ENCODE peak calls at places on chromosomes 16 and 17, in nine cellular contexts. One of them, this sample, is unnamed.

GRCh38 chr17:50203589-50204345 is 2.3 kb upstream of the COL1A1 start:
- DNase-seq in brain microvascular endothelial cell: peak
- DNase-seq in A549: no peak
- DNase-seq in breast epithelium: no peak
- DNase-seq in tibial artery: peak
- DNase-seq in fibroblast of mammary gland: peak
- DNase-seq in fibroblast of lung: peak
- DNase-seq in stomach: no peak
- DNase-seq in cardiac muscle cell: no peak
- DNase-seq in this sample: no peak

GRCh38 chr16:89017956-89018604 is 41.1 kb upstream of the CBFA2T3 start:
- DNase-seq in breast epithelium: no peak
- DNase-seq in stomach: no peak
- DNase-seq in fibroblast of lung: peak
- DNase-seq in tibial artery: no peak
- DNase-seq in brain microvascular endothelial cell: no peak
- DNase-seq in cardiac muscle cell: no peak
- DNase-seq in A549: no peak
- DNase-seq in fibroblast of mammary gland: peak
- DNase-seq in this sample: no peak

GRCh38 chr16:78206623-78207223 is 107.3 kb downstream of the WWOX start:
- DNase-seq in fibroblast of mammary gland: no peak
- DNase-seq in breast epithelium: no peak
- DNase-seq in brain microvascular endothelial cell: no peak
- DNase-seq in fibroblast of lung: no peak
- DNase-seq in cardiac muscle cell: no peak
- DNase-seq in tibial artery: no peak
- DNase-seq in A549: no peak
- DNase-seq in stomach: no peak
- DNase-seq in this sample: no peak

GRCh38 chr17:61405686-61406542 is 6.3 kb downstream of the TBX2 start:
- DNase-seq in breast epithelium: no peak
- DNase-seq in tibial artery: peak
- DNase-seq in cardiac muscle cell: peak
- DNase-seq in stomach: no peak
- DNase-seq in fibroblast of lung: no peak
- DNase-seq in brain microvascular endothelial cell: no peak
- DNase-seq in A549: no peak
- DNase-seq in fibroblast of mammary gland: no peak
- DNase-seq in this sample: no peak

GRCh38 chr16:12788758-12789157 is 14.9 kb downstream of the CPPED1 start:
- DNase-seq in breast epithelium: no peak
- DNase-seq in brain microvascular endothelial cell: no peak
- DNase-seq in A549: no peak
- DNase-seq in fibroblast of mammary gland: no peak
- DNase-seq in fibroblast of lung: no peak
- DNase-seq in stomach: no peak
- DNase-seq in cardiac muscle cell: no peak
- DNase-seq in tibial artery: no peak
- DNase-seq in this sample: no peak

GRCh38 chr17:17516315-17516930 is 20.2 kb upstream of the RASD1 start:
- DNase-seq in cardiac muscle cell: no peak
- DNase-seq in breast epithelium: no peak
- DNase-seq in A549: no peak
- DNase-seq in tibial artery: no peak
- DNase-seq in fibroblast of lung: no peak
- DNase-seq in stomach: no peak
- DNase-seq in brain microvascular endothelial cell: no peak
- DNase-seq in fibroblast of mammary gland: no peak
- DNase-seq in this sample: no peak

GRCh38 chr16:24670623-24671454 is 58.6 kb upstream of the TNRC6A start:
- DNase-seq in A549: peak
- DNase-seq in brain microvascular endothelial cell: peak
- DNase-seq in cardiac muscle cell: peak
- DNase-seq in fibroblast of lung: peak
- DNase-seq in fibroblast of mammary gland: peak
- DNase-seq in breast epithelium: no peak
- DNase-seq in stomach: no peak
- DNase-seq in tibial artery: peak
- DNase-seq in this sample: peak

GRCh38 chr16:86110726-86111125 is 211.8 kb downstream of the IRF8 start:
- DNase-seq in cardiac muscle cell: no peak
- DNase-seq in fibroblast of lung: no peak
- DNase-seq in stomach: no peak
- DNase-seq in fibroblast of mammary gland: no peak
- DNase-seq in tibial artery: no peak
- DNase-seq in brain microvascular endothelial cell: no peak
- DNase-seq in A549: no peak
- DNase-seq in breast epithelium: no peak
- DNase-seq in this sample: no peak

DNA sequence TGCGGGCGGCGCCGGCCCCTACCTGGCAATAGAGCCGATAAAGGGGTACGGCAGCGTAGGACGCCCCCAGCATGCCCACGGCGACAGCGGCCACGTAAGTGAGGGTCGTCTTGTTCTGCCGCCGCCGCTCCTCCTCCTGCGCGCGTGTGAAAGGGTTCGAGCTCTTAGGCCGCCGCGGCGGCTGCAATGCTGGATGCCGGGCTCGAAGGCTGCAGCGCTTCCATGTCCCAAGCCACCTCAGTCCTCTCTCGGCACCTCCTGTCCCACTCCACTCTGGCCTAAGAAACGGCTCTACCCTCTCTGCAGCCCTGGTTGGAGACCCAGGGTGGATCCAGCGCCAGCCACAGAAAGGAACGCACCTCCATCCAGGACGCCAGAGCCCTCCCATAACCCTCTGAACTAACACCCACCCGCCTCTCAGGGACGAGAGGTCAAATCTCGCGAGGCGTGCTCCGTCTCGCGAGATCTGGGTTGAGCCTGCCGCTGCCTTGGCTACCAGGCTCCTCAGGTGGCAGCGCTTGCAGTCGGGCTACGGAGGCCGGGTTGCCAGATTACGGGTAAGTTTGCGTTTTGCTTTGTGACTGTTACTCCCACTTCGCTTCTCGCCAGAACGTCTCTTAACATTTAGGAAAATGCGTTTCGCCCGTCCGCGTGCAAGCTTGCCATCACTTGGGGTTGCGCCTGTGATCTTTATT is at the start of the genes COX11 and STXBP4:
- DNase-seq in fibroblast of lung: peak
- DNase-seq in fibroblast of mammary gland: peak
- DNase-seq in tibial artery: peak
- DNase-seq in cardiac muscle cell: peak
- DNase-seq in stomach: peak
- DNase-seq in brain microvascular endothelial cell: peak
- DNase-seq in A549: peak
- DNase-seq in breast epithelium: peak
- DNase-seq in this sample: peak
- TF ChIP-seq CTCF in fibroblast of lung: peak
- TF ChIP-seq CTCF in fibroblast of mammary gland: no peak
- TF ChIP-seq CTCF in tibial artery: peak
- TF ChIP-seq CTCF in cardiac muscle cell: no peak
- TF ChIP-seq CTCF in stomach: no peak
- TF ChIP-seq CTCF in brain microvascular endothelial cell: peak
- TF ChIP-seq CTCF in A549: no peak
- TF ChIP-seq CTCF in breast epithelium: no peak
- TF ChIP-seq CTCF in this sample: no peak

DNA sequence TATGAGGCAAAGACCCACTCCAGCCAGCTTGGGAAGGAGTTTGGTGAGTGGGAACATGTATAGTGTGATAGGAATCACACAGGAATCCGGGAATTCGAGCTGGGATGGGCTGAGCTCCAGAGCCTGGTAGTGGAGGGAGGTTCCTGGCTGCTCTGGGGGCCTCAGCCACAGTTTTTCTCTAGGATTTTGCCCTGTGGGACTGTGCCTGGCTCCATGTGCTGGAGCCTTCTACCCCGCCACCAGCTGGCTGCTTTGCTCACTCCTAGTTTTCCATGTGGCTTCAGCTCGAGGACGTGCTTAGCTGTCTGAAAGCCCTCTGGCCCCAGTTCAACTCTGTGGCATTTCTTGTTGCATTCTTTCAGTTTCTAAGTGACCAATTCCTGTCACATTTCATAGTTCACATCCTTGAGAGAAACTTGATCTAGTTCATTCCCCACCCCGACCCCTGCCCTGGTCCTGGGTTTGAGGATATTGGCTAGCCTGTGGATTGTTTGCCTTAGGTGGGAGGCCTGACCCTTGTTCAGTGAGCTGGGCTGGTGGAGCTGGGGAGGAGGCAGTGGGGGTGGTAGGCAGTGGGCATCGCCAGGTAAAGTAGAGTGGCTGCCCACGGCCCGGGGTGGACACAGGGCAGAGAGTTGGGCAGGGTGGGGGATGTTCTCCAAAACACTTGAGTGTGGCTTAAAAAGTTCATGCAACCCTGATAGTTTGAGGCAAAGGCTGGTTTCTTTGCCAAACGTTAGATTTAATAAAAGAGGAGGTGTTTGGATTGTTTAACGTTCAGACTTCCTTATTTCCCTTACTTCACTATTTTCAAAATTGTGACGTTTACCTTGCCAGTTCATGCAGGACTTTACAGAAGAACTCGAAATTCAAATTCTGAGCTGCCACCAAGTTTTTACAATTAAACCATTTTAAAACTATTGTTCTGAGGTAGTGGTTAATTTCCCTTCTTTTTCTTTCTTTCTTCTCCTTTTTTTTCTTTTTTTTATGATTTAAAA is 5.2 kb downstream of the SEC14L1 start:
- DNase-seq in breast epithelium: peak
- DNase-seq in brain microvascular endothelial cell: peak
- DNase-seq in cardiac muscle cell: peak
- DNase-seq in tibial artery: peak
- DNase-seq in A549: no peak
- DNase-seq in fibroblast of mammary gland: peak
- DNase-seq in fibroblast of lung: peak
- DNase-seq in stomach: peak
- DNase-seq in this sample: peak
- TF ChIP-seq CTCF in breast epithelium: no peak
- TF ChIP-seq CTCF in brain microvascular endothelial cell: peak
- TF ChIP-seq CTCF in cardiac muscle cell: peak
- TF ChIP-seq CTCF in tibial artery: no peak
- TF ChIP-seq CTCF in A549: no peak
- TF ChIP-seq CTCF in fibroblast of mammary gland: peak
- TF ChIP-seq CTCF in fibroblast of lung: peak
- TF ChIP-seq CTCF in stomach: no peak
- TF ChIP-seq CTCF in this sample: peak

GRCh38 chr16:53219795-53220194 is 165.0 kb downstream of the CHD9 start:
- DNase-seq in brain microvascular endothelial cell: no peak
- DNase-seq in cardiac muscle cell: no peak
- DNase-seq in A549: peak
- DNase-seq in breast epithelium: no peak
- DNase-seq in fibroblast of lung: no peak
- DNase-seq in fibroblast of mammary gland: peak
- DNase-seq in stomach: no peak
- DNase-seq in tibial artery: no peak
- DNase-seq in this sample: no peak

GRCh38 chr16:53216798-53217197 is 162.0 kb downstream of the CHD9 start:
- DNase-seq in brain microvascular endothelial cell: no peak
- DNase-seq in fibroblast of mammary gland: no peak
- DNase-seq in breast epithelium: no peak
- DNase-seq in fibroblast of lung: no peak
- DNase-seq in stomach: no peak
- DNase-seq in cardiac muscle cell: no peak
- DNase-seq in A549: no peak
- DNase-seq in tibial artery: no peak
- DNase-seq in this sample: no peak

GRCh38 chr16:53224932-53225533 is 170.2 kb downstream of the CHD9 start:
- DNase-seq in tibial artery: no peak
- DNase-seq in fibroblast of lung: peak
- DNase-seq in brain microvascular endothelial cell: peak
- DNase-seq in breast epithelium: no peak
- DNase-seq in stomach: no peak
- DNase-seq in A549: peak
- DNase-seq in cardiac muscle cell: no peak
- DNase-seq in fibroblast of mammary gland: peak
- DNase-seq in this sample: no peak

DNA sequence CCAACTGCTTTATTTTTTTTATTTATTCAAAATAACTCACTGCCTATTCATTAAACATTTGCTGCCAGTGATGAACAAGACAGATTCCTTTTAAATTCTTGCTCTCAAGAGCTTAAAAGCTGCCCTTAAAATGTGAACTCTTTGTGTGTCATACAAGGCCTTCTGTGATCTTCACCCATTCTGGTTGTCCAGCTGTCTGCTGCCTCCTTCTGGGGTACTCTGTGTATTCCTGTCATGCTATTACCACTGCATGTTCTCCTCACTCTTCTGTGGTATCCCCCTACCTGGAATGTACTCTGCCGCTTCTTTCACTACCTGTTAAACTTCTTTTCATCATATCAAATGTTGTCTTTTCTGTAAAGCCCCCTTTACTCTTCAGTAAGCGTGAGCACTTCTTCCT is 165.8 kb downstream of the CHD9 start:
- DNase-seq in breast epithelium: no peak
- DNase-seq in tibial artery: no peak
- DNase-seq in A549: peak
- DNase-seq in stomach: no peak
- DNase-seq in fibroblast of mammary gland: peak
- DNase-seq in brain microvascular endothelial cell: peak
- DNase-seq in cardiac muscle cell: peak
- DNase-seq in fibroblast of lung: peak
- DNase-seq in this sample: no peak
- TF ChIP-seq CTCF in breast epithelium: no peak
- TF ChIP-seq CTCF in tibial artery: no peak
- TF ChIP-seq CTCF in A549: peak
- TF ChIP-seq CTCF in stomach: no peak
- TF ChIP-seq CTCF in fibroblast of mammary gland: peak
- TF ChIP-seq CTCF in brain microvascular endothelial cell: peak
- TF ChIP-seq CTCF in cardiac muscle cell: peak
- TF ChIP-seq CTCF in fibroblast of lung: peak
- TF ChIP-seq CTCF in this sample: no peak

GRCh38 chr17:45808845-45809244 is 24.7 kb downstream of the CRHR1 start:
- DNase-seq in fibroblast of mammary gland: no peak
- DNase-seq in A549: no peak
- DNase-seq in brain microvascular endothelial cell: no peak
- DNase-seq in cardiac muscle cell: no peak
- DNase-seq in breast epithelium: no peak
- DNase-seq in tibial artery: no peak
- DNase-seq in fibroblast of lung: no peak
- DNase-seq in stomach: no peak
- DNase-seq in this sample: no peak

GRCh38 chr17:45814622-45815606 is 29.8 kb upstream of the SPPL2C start:
- DNase-seq in brain microvascular endothelial cell: no peak
- DNase-seq in tibial artery: no peak
- DNase-seq in fibroblast of lung: no peak
- DNase-seq in cardiac muscle cell: no peak
- DNase-seq in stomach: no peak
- DNase-seq in breast epithelium: no peak
- DNase-seq in fibroblast of mammary gland: no peak
- DNase-seq in A549: no peak
- DNase-seq in this sample: no peak

GRCh38 chr17:45809484-45809883 is 25.4 kb downstream of the CRHR1 start:
- DNase-seq in A549: no peak
- DNase-seq in brain microvascular endothelial cell: no peak
- DNase-seq in fibroblast of lung: no peak
- DNase-seq in breast epithelium: no peak
- DNase-seq in cardiac muscle cell: no peak
- DNase-seq in stomach: no peak
- DNase-seq in fibroblast of mammary gland: no peak
- DNase-seq in tibial artery: no peak
- DNase-seq in this sample: no peak

GRCh38 chr17:45813051-45813731 is 29.1 kb downstream of the CRHR1 start:
- DNase-seq in breast epithelium: no peak
- DNase-seq in tibial artery: no peak
- DNase-seq in fibroblast of mammary gland: no peak
- DNase-seq in stomach: no peak
- DNase-seq in A549: no peak
- DNase-seq in brain microvascular endothelial cell: no peak
- DNase-seq in cardiac muscle cell: peak
- DNase-seq in fibroblast of lung: no peak
- DNase-seq in this sample: no peak

GRCh38 chr17:45812102-45812501 is 28.0 kb downstream of the CRHR1 start:
- DNase-seq in stomach: no peak
- DNase-seq in brain microvascular endothelial cell: no peak
- DNase-seq in cardiac muscle cell: no peak
- DNase-seq in fibroblast of lung: peak
- DNase-seq in A549: peak
- DNase-seq in tibial artery: no peak
- DNase-seq in breast epithelium: no peak
- DNase-seq in fibroblast of mammary gland: peak
- DNase-seq in this sample: no peak
- TF ChIP-seq CTCF in stomach: no peak
- TF ChIP-seq CTCF in brain microvascular endothelial cell: peak
- TF ChIP-seq CTCF in cardiac muscle cell: no peak
- TF ChIP-seq CTCF in fibroblast of lung: peak
- TF ChIP-seq CTCF in A549: peak
- TF ChIP-seq CTCF in tibial artery: no peak
- TF ChIP-seq CTCF in breast epithelium: no peak
- TF ChIP-seq CTCF in fibroblast of mammary gland: peak
- TF ChIP-seq CTCF in this sample: peak